ENCODE peak calls at places on chromosomes 4 and X, in nine cellular contexts. One of them, this sample, is unnamed.

GRCh38 chrX:18360867-18361266 is 6.4 kb upstream of the SCML2 start:
- DNase-seq in brain microvascular endothelial cell: peak; percentile 4
- DNase-seq in fibroblast of villous mesenchyme: no peak
- DNase-seq in AG10803: peak; percentile 0
- DNase-seq in lower lobe of right lung: no peak
- DNase-seq in fibroblast of the aortic adventitia: no peak
- DNase-seq in cardiac muscle cell: no peak
- DNase-seq in AG09309: no peak
- DNase-seq in stomach: no peak
- DNase-seq in this sample: no peak

GRCh38 chr4:72604324-72604723 is 35.3 kb upstream of the ADAMTS3 start:
- DNase-seq in brain microvascular endothelial cell: peak; percentile 61
- DNase-seq in fibroblast of villous mesenchyme: peak; percentile 5
- DNase-seq in AG10803: no peak
- DNase-seq in lower lobe of right lung: no peak
- DNase-seq in fibroblast of the aortic adventitia: peak; percentile 56
- DNase-seq in cardiac muscle cell: no peak
- DNase-seq in AG09309: no peak
- DNase-seq in stomach: no peak
- DNase-seq in this sample: peak; percentile 76

GRCh38 chr4:149741186-149741831 is 74.3 kb downstream of the IQCM start:
- DNase-seq in brain microvascular endothelial cell: no peak
- DNase-seq in fibroblast of villous mesenchyme: no peak
- DNase-seq in AG10803: no peak
- DNase-seq in lower lobe of right lung: no peak
- DNase-seq in fibroblast of the aortic adventitia: no peak
- DNase-seq in cardiac muscle cell: no peak
- DNase-seq in AG09309: no peak
- DNase-seq in stomach: no peak
- DNase-seq in this sample: no peak

GRCh38 chr4:155660436-155660835 is 6.2 kb upstream of the GUCY1A1 start:
- DNase-seq in brain microvascular endothelial cell: no peak
- DNase-seq in fibroblast of villous mesenchyme: no peak
- DNase-seq in AG10803: no peak
- DNase-seq in lower lobe of right lung: no peak
- DNase-seq in fibroblast of the aortic adventitia: no peak
- DNase-seq in cardiac muscle cell: no peak
- DNase-seq in AG09309: no peak
- DNase-seq in stomach: no peak
- DNase-seq in this sample: no peak

GRCh38 chrX:19708683-19709082 is 178.7 kb downstream of the SH3KBP1 start:
- DNase-seq in brain microvascular endothelial cell: no peak
- DNase-seq in fibroblast of villous mesenchyme: no peak
- DNase-seq in AG10803: no peak
- DNase-seq in lower lobe of right lung: no peak
- DNase-seq in fibroblast of the aortic adventitia: no peak
- DNase-seq in cardiac muscle cell: no peak
- DNase-seq in AG09309: no peak
- DNase-seq in stomach: no peak
- DNase-seq in this sample: no peak

GRCh38 chrX:40082447-40083119 is 15.2 kb downstream of the BCOR start:
- DNase-seq in brain microvascular endothelial cell: no peak
- DNase-seq in fibroblast of villous mesenchyme: no peak
- DNase-seq in AG10803: no peak
- DNase-seq in lower lobe of right lung: no peak
- DNase-seq in fibroblast of the aortic adventitia: no peak
- DNase-seq in cardiac muscle cell: no peak
- DNase-seq in AG09309: no peak
- DNase-seq in stomach: no peak
- DNase-seq in this sample: no peak

GRCh38 chr4:70903282-70903603 is 1.1 kb downstream of the MOB1B start:
- DNase-seq in brain microvascular endothelial cell: no peak
- DNase-seq in fibroblast of villous mesenchyme: peak; percentile 37
- DNase-seq in AG10803: peak; percentile 12
- DNase-seq in lower lobe of right lung: no peak
- DNase-seq in fibroblast of the aortic adventitia: peak; percentile 34
- DNase-seq in cardiac muscle cell: peak; percentile 18
- DNase-seq in AG09309: no peak
- DNase-seq in stomach: no peak
- DNase-seq in this sample: no peak

GRCh38 chr4:85760521-85760920 is 285.6 kb downstream of the ARHGAP24 start:
- DNase-seq in brain microvascular endothelial cell: no peak
- DNase-seq in fibroblast of villous mesenchyme: peak; percentile 57
- DNase-seq in AG10803: peak; percentile 35
- DNase-seq in lower lobe of right lung: no peak
- DNase-seq in fibroblast of the aortic adventitia: no peak
- DNase-seq in cardiac muscle cell: no peak
- DNase-seq in AG09309: no peak
- DNase-seq in stomach: no peak
- DNase-seq in this sample: no peak

GRCh38 chr4:6649216-6649615 is 8.7 kb downstream of the MRFAP1 start:
- DNase-seq in brain microvascular endothelial cell: no peak
- DNase-seq in fibroblast of villous mesenchyme: no peak
- DNase-seq in AG10803: no peak
- DNase-seq in lower lobe of right lung: no peak
- DNase-seq in fibroblast of the aortic adventitia: no peak
- DNase-seq in cardiac muscle cell: no peak
- DNase-seq in AG09309: no peak
- DNase-seq in stomach: no peak
- DNase-seq in this sample: no peak

GRCh38 chr4:89289312-89289711 is 18.3 kb downstream of the GPRIN3 start:
- DNase-seq in brain microvascular endothelial cell: no peak
- DNase-seq in fibroblast of villous mesenchyme: no peak
- DNase-seq in AG10803: no peak
- DNase-seq in lower lobe of right lung: no peak
- DNase-seq in fibroblast of the aortic adventitia: no peak
- DNase-seq in cardiac muscle cell: no peak
- DNase-seq in AG09309: no peak
- DNase-seq in stomach: no peak
- DNase-seq in this sample: no peak

GRCh38 chr4:158604369-158604768 is 67.3 kb downstream of the C4orf46 start:
- DNase-seq in brain microvascular endothelial cell: no peak
- DNase-seq in fibroblast of villous mesenchyme: peak; percentile 34
- DNase-seq in AG10803: no peak
- DNase-seq in lower lobe of right lung: no peak
- DNase-seq in fibroblast of the aortic adventitia: no peak
- DNase-seq in cardiac muscle cell: no peak
- DNase-seq in AG09309: no peak
- DNase-seq in stomach: no peak
- DNase-seq in this sample: no peak

GRCh38 chr4:102036619-102037376 is 246.3 kb downstream of the BANK1 start:
- DNase-seq in brain microvascular endothelial cell: no peak
- DNase-seq in fibroblast of villous mesenchyme: peak; percentile 46
- DNase-seq in AG10803: peak; percentile 49
- DNase-seq in lower lobe of right lung: no peak
- DNase-seq in fibroblast of the aortic adventitia: peak; percentile 48
- DNase-seq in cardiac muscle cell: peak; percentile 2
- DNase-seq in AG09309: no peak
- DNase-seq in stomach: no peak
- DNase-seq in this sample: peak; percentile 47

GRCh38 chrX:95152810-95153209 is 1478.8 kb downstream of the FAM133A start:
- DNase-seq in brain microvascular endothelial cell: no peak
- DNase-seq in fibroblast of villous mesenchyme: no peak
- DNase-seq in AG10803: no peak
- DNase-seq in lower lobe of right lung: no peak
- DNase-seq in fibroblast of the aortic adventitia: no peak
- DNase-seq in cardiac muscle cell: no peak
- DNase-seq in AG09309: no peak
- DNase-seq in stomach: no peak
- DNase-seq in this sample: no peak

GRCh38 chr4:175674219-175674618 is 137.8 kb downstream of the GPM6A start:
- DNase-seq in brain microvascular endothelial cell: no peak
- DNase-seq in fibroblast of villous mesenchyme: no peak
- DNase-seq in AG10803: no peak
- DNase-seq in lower lobe of right lung: no peak
- DNase-seq in fibroblast of the aortic adventitia: no peak
- DNase-seq in cardiac muscle cell: no peak
- DNase-seq in AG09309: no peak
- DNase-seq in stomach: no peak
- DNase-seq in this sample: no peak

DNA sequence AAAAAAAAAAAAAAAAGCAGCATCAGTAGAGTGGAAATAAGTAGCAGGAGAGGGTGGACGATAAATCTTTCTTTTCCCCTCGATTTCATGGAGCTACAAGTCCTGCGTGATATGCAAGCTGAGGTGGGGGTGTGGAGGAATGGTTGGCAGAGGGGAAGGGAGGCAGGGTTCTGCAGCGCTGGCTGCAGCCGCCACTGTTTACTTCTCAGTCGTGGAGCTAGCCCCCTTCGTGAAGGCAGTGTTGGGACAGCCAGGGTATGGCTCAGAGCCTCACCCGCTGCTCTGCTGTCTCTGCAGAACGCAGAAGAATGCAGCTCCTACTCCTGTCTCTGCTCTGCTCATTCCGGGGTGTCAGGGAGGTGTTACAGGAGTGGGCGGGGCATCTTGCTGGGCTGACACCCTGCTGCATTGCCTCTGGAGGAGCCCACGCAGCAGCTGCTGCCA is 140.6 kb downstream of the GPM6A start:
- DNase-seq in brain microvascular endothelial cell: no peak
- DNase-seq in fibroblast of villous mesenchyme: no peak
- DNase-seq in AG10803: no peak
- DNase-seq in lower lobe of right lung: no peak
- DNase-seq in fibroblast of the aortic adventitia: no peak
- DNase-seq in cardiac muscle cell: peak; percentile 30
- DNase-seq in AG09309: no peak
- DNase-seq in stomach: no peak
- DNase-seq in this sample: no peak
- H3K4me3 ChIP-seq in brain microvascular endothelial cell: peak overlapping the region; percentile 46
- H3K4me3 ChIP-seq in fibroblast of villous mesenchyme: peak overlapping the region; percentile 17
- H3K4me3 ChIP-seq in AG10803: no peak overlapping the region
- H3K4me3 ChIP-seq in lower lobe of right lung: no peak overlapping the region
- H3K4me3 ChIP-seq in fibroblast of the aortic adventitia: no peak overlapping the region
- H3K4me3 ChIP-seq in cardiac muscle cell: no peak overlapping the region
- H3K4me3 ChIP-seq in AG09309: no peak overlapping the region
- H3K4me3 ChIP-seq in stomach: peak overlapping the region; percentile 12
- H3K4me3 ChIP-seq in this sample: peak overlapping the region; percentile 3

GRCh38 chr4:185004562-185005208 is 13.6 kb upstream of the HELT start:
- DNase-seq in brain microvascular endothelial cell: no peak
- DNase-seq in fibroblast of villous mesenchyme: no peak
- DNase-seq in AG10803: no peak
- DNase-seq in lower lobe of right lung: peak; percentile 58
- DNase-seq in fibroblast of the aortic adventitia: no peak
- DNase-seq in cardiac muscle cell: peak; percentile 45
- DNase-seq in AG09309: no peak
- DNase-seq in stomach: peak; percentile 55
- DNase-seq in this sample: no peak
- H3K4me3 ChIP-seq in brain microvascular endothelial cell: peak overlapping the region; percentile 35
- H3K4me3 ChIP-seq in fibroblast of villous mesenchyme: no peak overlapping the region
- H3K4me3 ChIP-seq in AG10803: peak overlapping the region; percentile 26
- H3K4me3 ChIP-seq in lower lobe of right lung: peak overlapping the region; percentile 25
- H3K4me3 ChIP-seq in fibroblast of the aortic adventitia: no peak overlapping the region
- H3K4me3 ChIP-seq in cardiac muscle cell: peak overlapping the region; percentile 11
- H3K4me3 ChIP-seq in AG09309: no peak overlapping the region
- H3K4me3 ChIP-seq in stomach: peak overlapping the region; percentile 29
- H3K4me3 ChIP-seq in this sample: peak overlapping the region; percentile 21

GRCh38 chr4:113961322-113961698 is 18.1 kb downstream of the ARSJ start:
- DNase-seq in brain microvascular endothelial cell: peak; percentile 39
- DNase-seq in fibroblast of villous mesenchyme: peak; percentile 81
- DNase-seq in AG10803: peak; percentile 85
- DNase-seq in lower lobe of right lung: no peak
- DNase-seq in fibroblast of the aortic adventitia: peak; percentile 86
- DNase-seq in cardiac muscle cell: no peak
- DNase-seq in AG09309: no peak
- DNase-seq in stomach: no peak
- DNase-seq in this sample: peak; percentile 50

GRCh38 chr4:113957961-113958360 is 21.5 kb downstream of the ARSJ start:
- DNase-seq in brain microvascular endothelial cell: no peak
- DNase-seq in fibroblast of villous mesenchyme: peak; percentile 63
- DNase-seq in AG10803: peak; percentile 67
- DNase-seq in lower lobe of right lung: no peak
- DNase-seq in fibroblast of the aortic adventitia: peak; percentile 53
- DNase-seq in cardiac muscle cell: no peak
- DNase-seq in AG09309: no peak
- DNase-seq in stomach: no peak
- DNase-seq in this sample: no peak

GRCh38 chr4:113960684-113961321 is 18.6 kb downstream of the ARSJ start:
- DNase-seq in brain microvascular endothelial cell: no peak
- DNase-seq in fibroblast of villous mesenchyme: no peak
- DNase-seq in AG10803: no peak
- DNase-seq in lower lobe of right lung: no peak
- DNase-seq in fibroblast of the aortic adventitia: no peak
- DNase-seq in cardiac muscle cell: no peak
- DNase-seq in AG09309: no peak
- DNase-seq in stomach: no peak
- DNase-seq in this sample: no peak

GRCh38 chr4:113955948-113956347 is 23.5 kb downstream of the ARSJ start:
- DNase-seq in brain microvascular endothelial cell: no peak
- DNase-seq in fibroblast of villous mesenchyme: peak; percentile 57
- DNase-seq in AG10803: no peak
- DNase-seq in lower lobe of right lung: no peak
- DNase-seq in fibroblast of the aortic adventitia: no peak
- DNase-seq in cardiac muscle cell: no peak
- DNase-seq in AG09309: no peak
- DNase-seq in stomach: no peak
- DNase-seq in this sample: no peak

DNA sequence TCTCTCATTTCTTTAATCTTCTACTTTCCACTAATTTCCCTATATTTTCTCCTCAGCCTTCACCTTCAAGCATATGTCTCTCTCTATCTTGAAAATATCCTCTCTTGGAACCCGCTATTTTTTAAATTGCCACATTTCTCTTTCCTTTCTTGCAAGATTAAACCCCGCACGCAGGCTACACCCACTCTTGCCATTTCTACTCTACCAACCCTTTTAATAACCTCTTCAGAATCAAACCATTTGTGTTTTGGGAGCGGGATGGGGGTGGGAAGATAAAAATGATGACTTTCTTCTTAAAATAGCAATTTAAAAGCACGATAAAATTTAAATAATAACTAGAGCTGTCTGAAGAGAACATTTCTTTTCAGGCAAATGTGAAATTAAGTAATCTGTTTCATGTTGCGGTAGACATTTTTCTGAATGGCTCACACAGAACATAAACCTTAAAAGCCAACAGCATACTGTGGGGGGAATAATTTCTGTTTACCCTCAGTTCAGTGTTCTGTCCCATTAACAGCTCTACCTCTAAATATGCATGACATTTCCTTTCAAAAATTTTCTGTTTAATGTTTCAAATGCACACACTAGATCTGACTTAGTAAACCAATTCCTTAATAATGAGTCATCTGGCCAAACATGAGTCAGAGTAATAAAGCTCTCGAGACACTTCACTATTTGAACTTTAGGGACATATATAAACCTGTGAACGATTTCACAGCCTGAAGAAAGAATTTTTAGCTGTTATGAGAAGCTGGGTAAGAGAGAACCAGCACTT is 20.5 kb downstream of the ARSJ start:
- DNase-seq in brain microvascular endothelial cell: peak; percentile 66
- DNase-seq in fibroblast of villous mesenchyme: peak; percentile 97
- DNase-seq in AG10803: peak; percentile 96
- DNase-seq in lower lobe of right lung: no peak
- DNase-seq in fibroblast of the aortic adventitia: peak; percentile 90
- DNase-seq in cardiac muscle cell: no peak
- DNase-seq in AG09309: peak; percentile 85
- DNase-seq in stomach: no peak
- DNase-seq in this sample: peak; percentile 91
- H3K4me3 ChIP-seq in brain microvascular endothelial cell: peak overlapping the region; percentile 20
- H3K4me3 ChIP-seq in fibroblast of villous mesenchyme: peak overlapping the region; percentile 46
- H3K4me3 ChIP-seq in AG10803: no peak overlapping the region
- H3K4me3 ChIP-seq in lower lobe of right lung: no peak overlapping the region
- H3K4me3 ChIP-seq in fibroblast of the aortic adventitia: peak overlapping the region; percentile 15
- H3K4me3 ChIP-seq in cardiac muscle cell: no peak overlapping the region
- H3K4me3 ChIP-seq in AG09309: peak overlapping the region; percentile 14
- H3K4me3 ChIP-seq in stomach: no peak overlapping the region
- H3K4me3 ChIP-seq in this sample: peak overlapping the region; percentile 2

GRCh38 chr4:1204828-1205591 is 32.6 kb upstream of the SPON2 start:
- DNase-seq in brain microvascular endothelial cell: no peak
- DNase-seq in fibroblast of villous mesenchyme: peak; percentile 22
- DNase-seq in AG10803: no peak
- DNase-seq in lower lobe of right lung: peak; percentile 55
- DNase-seq in fibroblast of the aortic adventitia: no peak
- DNase-seq in cardiac muscle cell: no peak
- DNase-seq in AG09309: no peak
- DNase-seq in stomach: peak; percentile 64
- DNase-seq in this sample: no peak
- H3K4me3 ChIP-seq in brain microvascular endothelial cell: no peak overlapping the region
- H3K4me3 ChIP-seq in fibroblast of villous mesenchyme: no peak overlapping the region
- H3K4me3 ChIP-seq in AG10803: no peak overlapping the region
- H3K4me3 ChIP-seq in lower lobe of right lung: peak overlapping the region; percentile 27
- H3K4me3 ChIP-seq in fibroblast of the aortic adventitia: no peak overlapping the region
- H3K4me3 ChIP-seq in cardiac muscle cell: no peak overlapping the region
- H3K4me3 ChIP-seq in AG09309: no peak overlapping the region
- H3K4me3 ChIP-seq in stomach: no peak overlapping the region
- H3K4me3 ChIP-seq in this sample: no peak overlapping the region